ENCODE peak calls at places on chromosomes 4 and X, in ten cellular contexts. P is fibroblast of lung, B is H9, N is A549, Y is IMR-90, I is GM23248, K is OCI-LY7, Q is DND-41, W is endothelial cell of umbilical vein, X is astrocyte. G is an unnamed sample. For H3K9me3, the result is how much of the 10 kb centered on the place peaks cover.

GRCh38 chr4:75623036-75623435 is 7.3 kb downstream of the CDKL2 start:
- DNase-seq in Y (no peak), I (no peak), K (no peak), B (no peak), N (no peak), P (no peak), W (no peak), X (no peak), Q (no peak), G (no peak)

GRCh38 chr4:140136509-140136908 is 17.5 kb downstream of the MAML3 start:
- DNase-seq in I (peak), X (peak), Y (peak), N (peak), B (no peak), Q (no peak), K (no peak), W (peak), P (peak), G (peak)

GRCh38 chr4:24024157-24024556 is 134.3 kb upstream of the PPARGC1A start:
- DNase-seq in B (no peak), N (no peak), Q (no peak), K (no peak), Y (peak), I (peak), X (peak), P (peak), W (no peak), G (no peak)

GRCh38 chr4:13750594-13750993 is 123.1 kb upstream of the BOD1L1 start:
- DNase-seq in B (no peak), P (no peak), Q (no peak), Y (no peak), X (no peak), K (no peak), N (no peak), I (no peak), W (no peak), G (peak)

GRCh38 chr4:73762409-73762808 is 22.0 kb downstream of the CXCL8 start:
- DNase-seq in P (no peak), Q (no peak), N (no peak), B (no peak), Y (no peak), K (no peak), X (no peak), W (no peak), I (no peak), G (no peak)

GRCh38 chrX:150694738-150695410 is 1.7 kb downstream of the MTMR1 start:
- DNase-seq in P (no peak), Q (peak), K (peak), Y (no peak), B (no peak), W (no peak), N (no peak), X (no peak), I (no peak), G (no peak)

GRCh38 chr4:82428526-82428968 is 1.7 kb downstream of the HNRNPDL start:
- DNase-seq in P (no peak), K (no peak), X (no peak), Q (no peak), B (no peak), N (no peak), I (no peak), W (no peak), Y (no peak), G (peak)

GRCh38 chr4:76301068-76301774 is 5.3 kb upstream of the STBD1 start:
- DNase-seq in Y (peak), Q (no peak), B (no peak), K (no peak), X (peak), I (peak), P (peak), W (no peak), N (peak), G (peak)

GRCh38 chrX:7351946-7352345 is 204.0 kb upstream of the PUDP start:
- DNase-seq in P (peak), Y (peak), W (no peak), I (peak), Q (no peak), N (no peak), B (no peak), X (no peak), K (no peak), G (peak)

GRCh38 chr4:85779165-85779564 is 304.2 kb downstream of the ARHGAP24 start:
- DNase-seq in Y (peak), B (no peak), P (peak), K (peak), W (peak), Q (no peak), N (no peak), X (peak), I (peak), G (peak)

GRCh38 chr4:26199566-26199965 is 121.2 kb upstream of the RBPJ start:
- DNase-seq in N (no peak), B (no peak), Q (no peak), Y (no peak), P (no peak), X (no peak), I (no peak), W (no peak), K (no peak), G (no peak)

GRCh38 chr4:26197018-26197779 is 123.6 kb upstream of the RBPJ start:
- DNase-seq in I (peak), K (peak), X (peak), N (peak), Q (peak), W (no peak), P (peak), Y (peak), B (no peak), G (peak)

GRCh38 chr4:26204249-26204825 is 116.5 kb upstream of the RBPJ start:
- DNase-seq in I (no peak), P (no peak), Q (no peak), N (no peak), Y (no peak), B (no peak), W (no peak), K (no peak), X (no peak), G (no peak)

GRCh38 chr4:26204911-26205368 is 115.9 kb upstream of the RBPJ start:
- DNase-seq in K (no peak), W (no peak), N (no peak), P (no peak), I (no peak), Q (no peak), Y (no peak), B (no peak), X (no peak), G (no peak)

DNA sequence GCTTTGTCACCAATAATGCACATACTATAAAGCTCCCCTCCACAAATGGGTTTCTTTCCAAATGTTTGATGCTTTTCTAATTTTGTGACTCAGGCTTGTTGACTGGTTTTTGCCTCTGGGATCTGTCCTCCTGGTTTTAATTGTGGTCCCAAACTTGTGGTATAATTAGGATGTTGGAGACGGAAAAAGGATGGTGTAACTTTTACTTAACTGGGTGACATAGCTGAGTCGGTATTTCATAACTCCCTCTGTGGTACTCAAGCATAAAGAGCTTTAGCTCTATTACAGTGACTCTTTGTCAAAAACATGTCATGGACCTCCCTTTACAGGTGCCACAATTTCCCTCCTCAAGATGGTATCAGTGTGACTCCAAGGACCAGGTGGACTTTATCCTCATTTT is 119.7 kb upstream of the RBPJ start:
- DNase-seq in P (no peak), W (no peak), X (no peak), Y (no peak), K (no peak), B (no peak), I (peak), Q (no peak), N (no peak), G (no peak)
- H3K4me2 ChIP-seq in P (no peak), W (no peak), X (no peak), Y (no peak), K (no peak), B (no peak), I (no peak), Q (no peak), N (no peak), G (no peak)

GRCh38 chr4:256492-256891 is 48.8 kb downstream of the ZNF732 start:
- DNase-seq in W (no peak), X (no peak), K (no peak), B (no peak), P (no peak), Q (no peak), I (no peak), Y (no peak), N (no peak), G (no peak)
- H3K9me3 ChIP-seq in W (under half), X (under half), K (half or more), B (half or more), P (under half), Q (half or more), I (under half), Y (under half), N (under half), G (under half)

GRCh38 chr4:60812811-60813210 is 387.3 kb upstream of the ADGRL3 start:
- DNase-seq in N (no peak), X (no peak), W (no peak), I (no peak), B (no peak), Q (no peak), K (no peak), P (no peak), Y (no peak), G (no peak)
- H3K4me2 ChIP-seq in N (no peak), X (no peak), W (no peak), I (no peak), B (no peak), Q (no peak), K (no peak), P (no peak), Y (no peak), G (no peak)

DNA sequence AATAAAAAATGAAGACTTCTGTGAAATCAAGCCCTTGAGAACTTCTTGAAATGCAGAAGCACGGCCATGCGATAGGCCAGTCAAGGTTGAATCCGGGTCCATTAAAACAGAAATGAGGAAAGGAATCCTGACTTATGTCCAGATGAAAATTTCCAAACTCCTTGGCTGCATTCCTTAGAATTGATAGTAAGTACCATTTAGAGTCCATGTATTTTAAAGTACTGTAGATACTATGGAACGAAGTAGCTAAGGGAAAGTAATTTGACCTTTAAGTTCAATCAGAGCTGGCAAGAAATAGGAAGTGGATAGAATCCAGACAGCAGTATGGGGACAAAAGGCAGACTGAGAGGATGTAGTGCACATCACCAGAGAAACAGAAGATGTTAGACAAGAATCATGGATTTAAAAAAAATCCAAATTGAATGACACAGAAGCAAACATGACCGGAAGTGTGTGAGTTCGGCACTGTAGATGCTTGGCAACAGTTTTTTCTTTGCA is 63.9 kb upstream of the PDLIM3 start:
- DNase-seq in I (no peak), X (no peak), P (no peak), Q (no peak), B (no peak), N (no peak), W (no peak), Y (no peak), K (no peak), G (no peak)
- H3K9me3 ChIP-seq in I (under half), X (under half), P (under half), Q (under half), B (under half), N (under half), W (under half), Y (under half), K (under half), G (under half)

GRCh38 chr4:186904104-186904503 is 180.4 kb upstream of the FAT1 start:
- DNase-seq in B (no peak), K (no peak), Y (peak), N (peak), Q (no peak), P (peak), W (peak), X (peak), I (peak), G (peak)
- H3K4me2 ChIP-seq in B (no peak), K (no peak), Y (no peak), N (peak), Q (no peak), P (peak), W (no peak), X (peak), I (peak), G (peak)

GRCh38 chr4:11323771-11324170 is 104.9 kb downstream of the HS3ST1 start:
- DNase-seq in I (no peak), Y (no peak), N (no peak), B (peak), K (no peak), P (no peak), W (no peak), Q (no peak), X (no peak), G (no peak)
- H3K9me3 ChIP-seq in I (under half), Y (under half), N (under half), B (under half), K (under half), P (under half), W (under half), Q (under half), X (under half), G (under half)

DNA sequence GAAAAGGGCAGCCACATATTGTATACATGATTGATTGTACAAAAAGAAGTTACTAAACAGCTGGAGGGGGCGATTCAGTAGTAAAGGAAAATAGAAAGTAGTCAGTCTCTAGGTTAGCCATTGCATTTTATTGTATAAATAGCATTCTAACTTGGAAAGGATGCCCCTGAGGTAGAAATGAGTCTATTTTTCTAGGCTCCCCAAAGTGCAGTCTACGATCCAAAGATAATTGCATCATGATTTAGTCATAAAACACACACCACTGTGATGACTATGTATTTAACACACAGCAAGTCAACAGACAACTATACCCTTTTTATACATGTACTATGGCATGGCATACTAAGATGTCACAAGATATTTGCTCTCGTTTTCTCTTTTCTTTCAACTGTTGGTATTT is 204.9 kb downstream of the APBB2 start:
- DNase-seq in I (peak), Y (peak), X (peak), K (no peak), W (peak), P (peak), Q (no peak), B (no peak), N (peak), G (peak)
- H3K4me2 ChIP-seq in I (peak), Y (peak), X (peak), K (no peak), W (peak), P (peak), Q (no peak), B (no peak), N (peak), G (peak)

GRCh38 chrX:100316987-100317386 is 93.1 kb downstream of the PCDH19 start:
- DNase-seq in K (no peak), W (no peak), Y (no peak), I (peak), Q (no peak), B (no peak), N (no peak), P (no peak), X (peak), G (no peak)

DNA sequence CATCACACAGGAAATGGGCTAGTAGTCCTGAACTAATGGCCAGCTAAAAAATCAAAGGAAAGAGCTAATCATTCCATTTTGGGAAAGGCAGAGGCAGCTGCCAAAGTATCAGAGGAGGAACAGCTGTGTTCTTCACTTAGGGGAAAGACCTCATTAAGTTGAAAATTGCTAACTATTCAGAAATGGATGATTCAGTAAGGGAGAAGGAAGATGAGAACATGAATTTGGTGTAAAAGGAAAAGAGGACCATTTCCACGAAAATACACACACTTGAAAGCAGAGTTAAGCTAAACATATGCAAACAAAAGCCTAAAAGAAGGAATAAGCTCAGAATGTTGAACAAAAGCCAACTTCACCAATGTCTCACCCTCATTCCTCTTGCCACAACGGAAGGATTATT is 90.4 kb downstream of the PCDH19 start:
- DNase-seq in I (peak), W (no peak), Y (no peak), B (no peak), X (no peak), Q (no peak), N (no peak), K (no peak), P (no peak), G (no peak)
- H3K9me3 ChIP-seq in I (under half), W (under half), Y (under half), B (under half), X (under half), Q (under half), N (under half), K (under half), P (under half), G (under half)

GRCh38 chr4:53572595-53572994 is 18.7 kb downstream of the LNX1 start:
- DNase-seq in B (no peak), W (no peak), Q (no peak), X (no peak), Y (no peak), P (no peak), N (no peak), K (no peak), I (no peak), G (no peak)
- H3K4me2 ChIP-seq in B (no peak), W (peak), Q (no peak), X (no peak), Y (no peak), P (no peak), N (no peak), K (no peak), I (no peak), G (no peak)

G was measured in PC-3.